ENCODE peak calls at places on chromosome 1, in six cellular contexts. Z is upper lobe of left lung; C is MM.1S; S is uterus; Y is CD8-positive, alpha-beta T cell; B is SJSA1. W is an unnamed sample. For H3K4me1, the result is how much of the 10 kb centered on the place peaks cover.

GRCh38 chr1:183281039-183281438 is 95.0 kb downstream of the LAMC2 start:
- DNase-seq in Z (no peak), C (no peak), S (peak), Y (no peak), B (no peak), W (peak)

GRCh38 chr1:7293702-7294630 is 477.1 kb upstream of the VAMP3 start:
- DNase-seq in S (no peak), Y (no peak), C (no peak), B (no peak), Z (no peak), W (no peak)

GRCh38 chr1:209756608-209757445 is 974 bp downstream of the TRAF3IP3 start:
- DNase-seq in Y (no peak), S (no peak), Z (no peak), B (no peak), C (peak), W (peak)

GRCh38 chr1:106063510-106063909 is 993.0 kb upstream of the PRMT6 start:
- DNase-seq in S (no peak), B (no peak), C (no peak), Y (no peak), Z (no peak), W (no peak)

GRCh38 chr1:64967381-64967780 is 1.0 kb upstream of the JAK1 start:
- DNase-seq in Y (no peak), C (peak), S (no peak), B (no peak), Z (no peak), W (no peak)

GRCh38 chr1:189706594-189706993 is 771.1 kb downstream of the BRINP3 start:
- DNase-seq in C (no peak), B (no peak), S (no peak), Z (no peak), Y (no peak), W (no peak)

GRCh38 chr1:198959676-198960075 is 320.8 kb downstream of the PTPRC start:
- DNase-seq in Z (no peak), B (no peak), Y (no peak), S (no peak), C (no peak), W (no peak)

GRCh38 chr1:22341791-22342605 is 109.7 kb upstream of the ZBTB40 start:
- DNase-seq in Z (peak), Y (no peak), B (no peak), C (no peak), S (no peak), W (no peak)

GRCh38 chr1:161020573-161021167 is at the start of gene F11R:
- DNase-seq in Y (no peak), B (no peak), S (peak), C (peak), Z (peak), W (peak)

GRCh38 chr1:165623624-165624023 is 7.4 kb upstream of the MGST3 start:
- DNase-seq in Y (no peak), S (no peak), B (no peak), C (no peak), Z (no peak), W (no peak)
- H3K4me3 ChIP-seq in Y (no peak), S (no peak), B (no peak), C (no peak), Z (no peak), W (no peak)

GRCh38 chr1:17438977-17439249 is 564 bp downstream of the RCC2 start:
- DNase-seq in Y (no peak), Z (peak), B (no peak), S (no peak), C (no peak), W (peak)
- H3K4me1 ChIP-seq in Y (under half), Z (under half), B (under half), S (under half), C (under half), W (under half)

GRCh38 chr1:211326140-211326527 is 499 bp upstream of the TRAF5 start:
- DNase-seq in Z (no peak), C (no peak), B (no peak), S (no peak), Y (no peak), W (no peak)
- H3K4me3 ChIP-seq in Z (peak), C (peak), B (peak), S (peak), Y (peak), W (peak)

GRCh38 chr1:237411621-237412020 is 369.6 kb downstream of the RYR2 start:
- DNase-seq in C (peak), S (no peak), B (no peak), Z (no peak), Y (no peak), W (no peak)

GRCh38 chr1:237416924-237417655 is 375.1 kb downstream of the RYR2 start:
- DNase-seq in C (no peak), B (no peak), Z (no peak), S (no peak), Y (no peak), W (no peak)
- H3K4me1 ChIP-seq in C (under half), B (under half), Z (under half), S (under half), Y (under half), W (under half)

DNA sequence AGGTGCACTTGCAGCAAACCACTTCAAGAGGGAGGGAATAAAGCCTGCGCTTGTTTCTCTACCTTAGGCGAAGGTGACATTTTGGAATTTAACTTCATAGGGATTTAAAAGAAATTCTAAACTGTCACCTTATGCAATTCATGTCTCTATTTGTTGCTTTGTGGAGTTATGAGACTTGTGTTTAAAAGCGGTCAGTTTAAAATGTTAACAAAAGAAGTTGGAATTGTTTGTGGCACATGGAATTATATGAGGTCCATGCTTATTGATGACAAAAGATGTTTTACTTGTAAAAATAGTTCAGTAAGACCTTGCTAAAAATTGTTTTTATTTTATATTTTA is 15.8 kb downstream of the NR5A2 start:
- DNase-seq in C (no peak), Y (no peak), B (no peak), Z (no peak), S (no peak), W (no peak)
- H3K4me3 ChIP-seq in C (no peak), Y (no peak), B (no peak), Z (peak), S (peak), W (no peak)

GRCh38 chr1:3323021-3323790 is 131.3 kb upstream of the ARHGEF16 start:
- DNase-seq in C (no peak), Z (peak), S (no peak), B (no peak), Y (no peak), W (no peak)
- H3K4me1 ChIP-seq in C (under half), Z (under half), S (under half), B (under half), Y (under half), W (under half)

W was measured in aorta.